ENCODE peak calls at places on chromosomes 3 and 15, in four cellular contexts. One of them, this sample, is unnamed.

GRCh38 chr3:1830851-1831250 is 267.8 kb upstream of the CNTN4 start:
- DNase-seq in nephron progenitor cell: no peak
- DNase-seq in fibroblast of pulmonary artery: no peak
- DNase-seq in neural progenitor cell: no peak
- DNase-seq in this sample: no peak

GRCh38 chr15:50906954-50907865 is 1.3 kb upstream of the AP4E1 start:
- DNase-seq in neural progenitor cell: no peak
- DNase-seq in nephron progenitor cell: no peak
- DNase-seq in fibroblast of pulmonary artery: no peak
- DNase-seq in this sample: peak

GRCh38 chr15:27707216-27707710 is 391.9 kb downstream of the OCA2 start:
- DNase-seq in neural progenitor cell: no peak
- DNase-seq in nephron progenitor cell: no peak
- DNase-seq in fibroblast of pulmonary artery: no peak
- DNase-seq in this sample: no peak

GRCh38 chr3:55309336-55309735 is 177.8 kb downstream of the WNT5A start:
- DNase-seq in neural progenitor cell: no peak
- DNase-seq in fibroblast of pulmonary artery: no peak
- DNase-seq in nephron progenitor cell: no peak
- DNase-seq in this sample: no peak

GRCh38 chr3:178054505-178054904 is 481.7 kb upstream of the KCNMB2 start:
- DNase-seq in nephron progenitor cell: no peak
- DNase-seq in fibroblast of pulmonary artery: peak
- DNase-seq in neural progenitor cell: no peak
- DNase-seq in this sample: no peak

GRCh38 chr3:196670335-196670734 is 30.8 kb downstream of the NRROS start:
- DNase-seq in nephron progenitor cell: no peak
- DNase-seq in neural progenitor cell: no peak
- DNase-seq in fibroblast of pulmonary artery: no peak
- DNase-seq in this sample: no peak

GRCh38 chr3:49602877-49603411 is 48.7 kb downstream of the BSN start:
- DNase-seq in nephron progenitor cell: no peak
- DNase-seq in neural progenitor cell: no peak
- DNase-seq in fibroblast of pulmonary artery: no peak
- DNase-seq in this sample: no peak

GRCh38 chr3:165502707-165503106 is 306.5 kb upstream of the SLITRK3 start:
- DNase-seq in neural progenitor cell: peak
- DNase-seq in fibroblast of pulmonary artery: no peak
- DNase-seq in nephron progenitor cell: no peak
- DNase-seq in this sample: no peak

GRCh38 chr3:133408961-133409360 is 9.1 kb downstream of the BFSP2 start:
- DNase-seq in fibroblast of pulmonary artery: peak
- DNase-seq in nephron progenitor cell: no peak
- DNase-seq in neural progenitor cell: no peak
- DNase-seq in this sample: no peak

GRCh38 chr15:65038428-65038827 is 6.8 kb upstream of the SLC51B start:
- DNase-seq in neural progenitor cell: no peak
- DNase-seq in fibroblast of pulmonary artery: no peak
- DNase-seq in nephron progenitor cell: no peak
- DNase-seq in this sample: no peak

GRCh38 chr15:99433026-99433756 is 132.6 kb upstream of the MEF2A start:
- DNase-seq in fibroblast of pulmonary artery: peak
- DNase-seq in nephron progenitor cell: no peak
- DNase-seq in neural progenitor cell: no peak
- DNase-seq in this sample: peak

GRCh38 chr3:60142009-60142408 is 1092.2 kb upstream of the CFAP20DC start:
- DNase-seq in neural progenitor cell: no peak
- DNase-seq in nephron progenitor cell: no peak
- DNase-seq in fibroblast of pulmonary artery: no peak
- DNase-seq in this sample: no peak

GRCh38 chr3:62159693-62160092 is 213.7 kb downstream of the FEZF2 start:
- DNase-seq in fibroblast of pulmonary artery: peak
- DNase-seq in neural progenitor cell: no peak
- DNase-seq in nephron progenitor cell: no peak
- DNase-seq in this sample: no peak

GRCh38 chr3:45979378-45979777 is 16.2 kb downstream of the FYCO1 start:
- DNase-seq in neural progenitor cell: no peak
- DNase-seq in nephron progenitor cell: no peak
- DNase-seq in fibroblast of pulmonary artery: no peak
- DNase-seq in this sample: no peak

GRCh38 chr3:156776046-156776445 is 50.1 kb upstream of the LEKR1 start:
- DNase-seq in nephron progenitor cell: no peak
- DNase-seq in fibroblast of pulmonary artery: no peak
- DNase-seq in neural progenitor cell: no peak
- DNase-seq in this sample: no peak

GRCh38 chr15:85667491-85668424 is 127.0 kb downstream of the KLHL25 start:
- DNase-seq in neural progenitor cell: no peak
- DNase-seq in nephron progenitor cell: no peak
- DNase-seq in fibroblast of pulmonary artery: peak
- DNase-seq in this sample: peak

GRCh38 chr3:71813704-71814103 is 28.8 kb upstream of the PROK2 start:
- DNase-seq in neural progenitor cell: no peak
- DNase-seq in fibroblast of pulmonary artery: no peak
- DNase-seq in nephron progenitor cell: no peak
- DNase-seq in this sample: no peak

GRCh38 chr3:31185004-31185357 is 290.5 kb upstream of the GADL1 start:
- DNase-seq in nephron progenitor cell: no peak
- DNase-seq in neural progenitor cell: no peak
- DNase-seq in fibroblast of pulmonary artery: no peak
- DNase-seq in this sample: no peak

GRCh38 chr15:58224068-58224467 is 85.9 kb downstream of the AQP9 start:
- DNase-seq in nephron progenitor cell: no peak
- DNase-seq in fibroblast of pulmonary artery: peak
- DNase-seq in neural progenitor cell: no peak
- DNase-seq in this sample: no peak

GRCh38 chr3:177331203-177331602 is 133.9 kb upstream of the TBL1XR1 start:
- DNase-seq in fibroblast of pulmonary artery: no peak
- DNase-seq in nephron progenitor cell: no peak
- DNase-seq in neural progenitor cell: no peak
- DNase-seq in this sample: no peak

GRCh38 chr15:76963596-76963995 is 31.3 kb upstream of the PSTPIP1 start:
- DNase-seq in neural progenitor cell: no peak
- DNase-seq in fibroblast of pulmonary artery: no peak
- DNase-seq in nephron progenitor cell: no peak
- DNase-seq in this sample: no peak

GRCh38 chr3:125098929-125099328 is 43.1 kb upstream of the HEG1 start:
- DNase-seq in neural progenitor cell: peak
- DNase-seq in fibroblast of pulmonary artery: no peak
- DNase-seq in nephron progenitor cell: no peak
- DNase-seq in this sample: no peak

GRCh38 chr3:147713234-147714133 is 304.3 kb downstream of the ZIC1 start:
- DNase-seq in neural progenitor cell: no peak
- DNase-seq in nephron progenitor cell: no peak
- DNase-seq in fibroblast of pulmonary artery: no peak
- DNase-seq in this sample: no peak

GRCh38 chr3:107446706-107447105 is 69.5 kb downstream of the CCDC54 start:
- DNase-seq in neural progenitor cell: no peak
- DNase-seq in fibroblast of pulmonary artery: no peak
- DNase-seq in nephron progenitor cell: no peak
- DNase-seq in this sample: no peak

GRCh38 chr3:139416275-139416674 is 26.8 kb upstream of the COPB2 start:
- DNase-seq in nephron progenitor cell: no peak
- DNase-seq in fibroblast of pulmonary artery: no peak
- DNase-seq in neural progenitor cell: no peak
- DNase-seq in this sample: no peak

GRCh38 chr15:80755884-80756283 is 23.3 kb upstream of the CEMIP start:
- DNase-seq in fibroblast of pulmonary artery: no peak
- DNase-seq in neural progenitor cell: no peak
- DNase-seq in nephron progenitor cell: no peak
- DNase-seq in this sample: no peak

GRCh38 chr3:111572061-111572460 is 23.1 kb downstream of the ZBED2 start:
- DNase-seq in fibroblast of pulmonary artery: no peak
- DNase-seq in nephron progenitor cell: no peak
- DNase-seq in neural progenitor cell: no peak
- DNase-seq in this sample: no peak

GRCh38 chr3:55624238-55624637 is 137.1 kb upstream of the WNT5A start:
- DNase-seq in neural progenitor cell: no peak
- DNase-seq in fibroblast of pulmonary artery: no peak
- DNase-seq in nephron progenitor cell: no peak
- DNase-seq in this sample: no peak

DNA sequence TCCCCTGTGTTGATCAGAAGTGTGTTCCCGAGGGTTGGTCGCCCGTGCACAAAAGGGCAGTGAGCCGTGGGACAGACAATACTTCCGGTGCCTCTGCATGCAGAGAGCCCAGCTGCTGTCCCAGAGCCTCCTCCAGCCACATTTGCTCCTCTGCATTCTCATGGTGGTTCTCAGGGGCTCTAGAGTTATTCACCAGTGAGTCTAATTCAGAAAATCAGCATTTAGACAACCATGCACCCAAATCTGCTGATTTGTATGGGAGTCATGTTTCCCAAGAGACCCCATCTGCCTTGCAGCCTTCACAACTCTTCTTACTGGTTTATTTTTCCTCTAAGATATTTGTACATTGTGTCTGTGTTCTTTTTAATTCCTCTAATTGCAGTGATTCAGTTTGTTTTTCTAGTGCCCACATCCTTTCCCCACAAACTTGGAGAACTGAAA is 106.9 kb upstream of the SPRED1 start:
- DNase-seq in neural progenitor cell: peak
- DNase-seq in nephron progenitor cell: peak
- DNase-seq in fibroblast of pulmonary artery: no peak
- DNase-seq in this sample: no peak
- TF ChIP-seq CTCF in neural progenitor cell: no peak
- TF ChIP-seq CTCF in nephron progenitor cell: no peak
- TF ChIP-seq CTCF in fibroblast of pulmonary artery: no peak
- TF ChIP-seq CTCF in this sample: no peak

GRCh38 chr3:180690061-180690460 is 10.8 kb upstream of the CCDC39 start:
- DNase-seq in neural progenitor cell: no peak
- DNase-seq in nephron progenitor cell: no peak
- DNase-seq in fibroblast of pulmonary artery: no peak
- DNase-seq in this sample: no peak
- TF ChIP-seq CTCF in neural progenitor cell: peak
- TF ChIP-seq CTCF in nephron progenitor cell: no peak
- TF ChIP-seq CTCF in fibroblast of pulmonary artery: no peak
- TF ChIP-seq CTCF in this sample: no peak

DNA sequence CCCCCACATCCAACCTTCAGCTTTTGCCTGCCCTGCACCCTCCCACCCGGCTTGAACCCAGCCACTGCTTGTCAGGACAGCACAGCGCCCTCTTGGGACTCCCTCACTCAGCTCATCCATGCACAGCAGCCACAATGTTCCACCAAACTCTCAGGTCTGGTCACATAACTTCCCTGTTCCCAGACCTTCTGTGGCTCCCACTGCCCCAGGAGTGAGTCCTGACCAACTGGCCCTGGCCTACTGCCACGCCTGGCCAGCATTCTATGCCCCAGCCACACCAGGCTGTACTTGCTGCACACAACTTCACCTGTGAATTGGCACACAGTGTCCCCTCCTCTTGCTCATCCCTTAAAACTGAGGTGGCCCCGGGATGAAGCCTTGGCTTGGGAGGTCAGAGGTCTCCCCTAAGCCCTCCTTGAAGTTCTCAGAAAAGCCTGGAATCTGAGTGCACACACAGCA is 21.0 kb downstream of the PLXNB1 start:
- DNase-seq in nephron progenitor cell: no peak
- DNase-seq in neural progenitor cell: no peak
- DNase-seq in fibroblast of pulmonary artery: no peak
- DNase-seq in this sample: peak
- TF ChIP-seq CTCF in nephron progenitor cell: no peak
- TF ChIP-seq CTCF in neural progenitor cell: peak
- TF ChIP-seq CTCF in fibroblast of pulmonary artery: peak
- TF ChIP-seq CTCF in this sample: no peak

DNA sequence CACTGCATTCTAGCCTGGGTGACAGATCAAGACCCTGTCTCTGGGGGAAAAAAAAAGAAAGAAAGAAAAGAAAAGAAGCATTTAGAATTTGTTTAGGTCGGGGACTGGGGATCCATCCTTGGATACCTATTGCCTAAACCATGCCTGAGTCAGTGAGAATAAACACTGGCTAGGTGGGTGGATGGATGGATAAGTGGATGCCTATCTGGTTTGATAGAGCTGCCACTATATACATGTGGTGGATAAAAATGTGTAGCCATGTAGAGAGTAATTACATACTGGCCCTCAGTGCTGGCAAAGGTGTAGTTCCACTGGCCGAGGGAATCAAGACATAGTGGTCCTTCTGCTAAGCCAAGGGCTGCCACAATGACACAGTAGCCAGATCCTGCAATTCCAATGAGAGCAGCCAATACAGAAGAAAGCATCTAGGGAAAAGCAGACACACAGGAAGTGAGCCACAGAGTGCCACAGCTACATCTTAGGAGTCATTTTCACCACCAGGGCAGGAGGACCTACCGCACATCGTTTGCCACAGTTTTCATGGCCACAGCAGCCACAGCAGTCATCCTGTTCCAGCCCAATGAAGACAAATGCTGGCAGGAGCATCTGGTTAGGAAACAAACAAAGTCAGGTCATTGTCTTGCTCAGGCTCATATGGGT is 2.2 kb downstream of the TM4SF1 start:
- DNase-seq in fibroblast of pulmonary artery: peak
- DNase-seq in neural progenitor cell: no peak
- DNase-seq in nephron progenitor cell: no peak
- DNase-seq in this sample: no peak
- TF ChIP-seq CTCF in fibroblast of pulmonary artery: no peak
- TF ChIP-seq CTCF in neural progenitor cell: no peak
- TF ChIP-seq CTCF in nephron progenitor cell: no peak
- TF ChIP-seq CTCF in this sample: no peak

GRCh38 chr3:188404124-188404523 is 250.2 kb downstream of the LPP start:
- DNase-seq in fibroblast of pulmonary artery: no peak
- DNase-seq in neural progenitor cell: no peak
- DNase-seq in nephron progenitor cell: no peak
- DNase-seq in this sample: no peak
- TF ChIP-seq CTCF in fibroblast of pulmonary artery: no peak
- TF ChIP-seq CTCF in neural progenitor cell: no peak
- TF ChIP-seq CTCF in nephron progenitor cell: no peak
- TF ChIP-seq CTCF in this sample: no peak

GRCh38 chr15:90306560-90306959 is 41.1 kb downstream of the NGRN start:
- DNase-seq in fibroblast of pulmonary artery: no peak
- DNase-seq in neural progenitor cell: no peak
- DNase-seq in nephron progenitor cell: no peak
- DNase-seq in this sample: peak
- TF ChIP-seq CTCF in fibroblast of pulmonary artery: no peak
- TF ChIP-seq CTCF in neural progenitor cell: no peak
- TF ChIP-seq CTCF in nephron progenitor cell: no peak
- TF ChIP-seq CTCF in this sample: no peak

GRCh38 chr3:126342991-126343661 is 14.1 kb downstream of the KLF15 start:
- DNase-seq in nephron progenitor cell: peak
- DNase-seq in fibroblast of pulmonary artery: peak
- DNase-seq in neural progenitor cell: peak
- DNase-seq in this sample: no peak
- TF ChIP-seq CTCF in nephron progenitor cell: no peak
- TF ChIP-seq CTCF in fibroblast of pulmonary artery: no peak
- TF ChIP-seq CTCF in neural progenitor cell: peak
- TF ChIP-seq CTCF in this sample: no peak

GRCh38 chr3:4827767-4828166 is 151.5 kb upstream of the BHLHE40 start:
- DNase-seq in neural progenitor cell: no peak
- DNase-seq in nephron progenitor cell: no peak
- DNase-seq in fibroblast of pulmonary artery: no peak
- DNase-seq in this sample: peak
- TF ChIP-seq CTCF in neural progenitor cell: no peak
- TF ChIP-seq CTCF in nephron progenitor cell: no peak
- TF ChIP-seq CTCF in fibroblast of pulmonary artery: no peak
- TF ChIP-seq CTCF in this sample: no peak